ENCODE peak calls at places on chromosomes 16 and 17, in nine cellular contexts. One of them, this sample, is unnamed.

GRCh38 chr17:17401271-17401781 is 75.5 kb upstream of the MED9 start:
- DNase-seq in epithelial cell of proximal tubule: no peak
- DNase-seq in HAP-1: no peak
- DNase-seq in adipocyte: no peak
- DNase-seq in CD8-positive, alpha-beta T cell: no peak
- DNase-seq in fibroblast of pulmonary artery: no peak
- DNase-seq in AG10803: peak; percentile 33
- DNase-seq in H7: peak; percentile 89
- DNase-seq in A549: peak; percentile 31
- DNase-seq in this sample: no peak

GRCh38 chr16:22379656-22380055 is 5.2 kb upstream of the CDR2 start:
- DNase-seq in fibroblast of pulmonary artery: no peak
- DNase-seq in epithelial cell of proximal tubule: no peak
- DNase-seq in adipocyte: no peak
- DNase-seq in CD8-positive, alpha-beta T cell: no peak
- DNase-seq in HAP-1: no peak
- DNase-seq in AG10803: no peak
- DNase-seq in A549: no peak
- DNase-seq in H7: no peak
- DNase-seq in this sample: no peak

GRCh38 chr16:57972285-57972684 is 1.4 kb upstream of the CNGB1 start:
- DNase-seq in epithelial cell of proximal tubule: no peak
- DNase-seq in A549: no peak
- DNase-seq in fibroblast of pulmonary artery: no peak
- DNase-seq in CD8-positive, alpha-beta T cell: no peak
- DNase-seq in adipocyte: no peak
- DNase-seq in H7: no peak
- DNase-seq in HAP-1: no peak
- DNase-seq in AG10803: no peak
- DNase-seq in this sample: no peak

GRCh38 chr17:82055023-82055964 is 3.6 kb downstream of the GPS1 start:
- DNase-seq in fibroblast of pulmonary artery: no peak
- DNase-seq in AG10803: no peak
- DNase-seq in CD8-positive, alpha-beta T cell: no peak
- DNase-seq in epithelial cell of proximal tubule: no peak
- DNase-seq in H7: no peak
- DNase-seq in A549: no peak
- DNase-seq in adipocyte: no peak
- DNase-seq in HAP-1: no peak
- DNase-seq in this sample: no peak

GRCh38 chr16:20911361-20911760 is 10.8 kb downstream of the LYRM1 start:
- DNase-seq in adipocyte: no peak
- DNase-seq in fibroblast of pulmonary artery: peak; percentile 53
- DNase-seq in AG10803: peak; percentile 38
- DNase-seq in epithelial cell of proximal tubule: no peak
- DNase-seq in HAP-1: no peak
- DNase-seq in A549: no peak
- DNase-seq in CD8-positive, alpha-beta T cell: no peak
- DNase-seq in H7: no peak
- DNase-seq in this sample: no peak

GRCh38 chr17:35713069-35713728 is 18.2 kb upstream of the RASL10B start:
- DNase-seq in AG10803: peak; percentile 97
- DNase-seq in fibroblast of pulmonary artery: peak; percentile 91
- DNase-seq in H7: no peak
- DNase-seq in CD8-positive, alpha-beta T cell: no peak
- DNase-seq in A549: no peak
- DNase-seq in epithelial cell of proximal tubule: no peak
- DNase-seq in adipocyte: peak; percentile 80
- DNase-seq in HAP-1: no peak
- DNase-seq in this sample: no peak

GRCh38 chr17:71959129-71959528 is 161.7 kb upstream of the SOX9 start:
- DNase-seq in adipocyte: peak; percentile 23
- DNase-seq in epithelial cell of proximal tubule: no peak
- DNase-seq in H7: peak; percentile 40
- DNase-seq in CD8-positive, alpha-beta T cell: no peak
- DNase-seq in A549: peak; percentile 33
- DNase-seq in HAP-1: no peak
- DNase-seq in AG10803: peak; percentile 22
- DNase-seq in fibroblast of pulmonary artery: peak; percentile 20
- DNase-seq in this sample: no peak

GRCh38 chr17:75067856-75068255 is 19.9 kb upstream of the SLC16A5 start:
- DNase-seq in CD8-positive, alpha-beta T cell: no peak
- DNase-seq in epithelial cell of proximal tubule: no peak
- DNase-seq in AG10803: no peak
- DNase-seq in HAP-1: no peak
- DNase-seq in A549: no peak
- DNase-seq in H7: peak; percentile 28
- DNase-seq in fibroblast of pulmonary artery: no peak
- DNase-seq in adipocyte: no peak
- DNase-seq in this sample: peak; percentile 32

GRCh38 chr17:80520810-80521209 is 23.8 kb upstream of the RPTOR start:
- DNase-seq in adipocyte: no peak
- DNase-seq in epithelial cell of proximal tubule: no peak
- DNase-seq in H7: no peak
- DNase-seq in CD8-positive, alpha-beta T cell: no peak
- DNase-seq in AG10803: no peak
- DNase-seq in A549: no peak
- DNase-seq in HAP-1: no peak
- DNase-seq in fibroblast of pulmonary artery: no peak
- DNase-seq in this sample: no peak

GRCh38 chr16:12470311-12471229 is 333.1 kb downstream of the CPPED1 start:
- DNase-seq in A549: no peak
- DNase-seq in fibroblast of pulmonary artery: no peak
- DNase-seq in CD8-positive, alpha-beta T cell: no peak
- DNase-seq in epithelial cell of proximal tubule: no peak
- DNase-seq in adipocyte: peak; percentile 53
- DNase-seq in H7: no peak
- DNase-seq in HAP-1: no peak
- DNase-seq in AG10803: no peak
- DNase-seq in this sample: no peak

GRCh38 chr17:79549111-79549915 is 61.5 kb downstream of the RBFOX3 start:
- DNase-seq in AG10803: no peak
- DNase-seq in epithelial cell of proximal tubule: no peak
- DNase-seq in A549: no peak
- DNase-seq in adipocyte: no peak
- DNase-seq in H7: peak; percentile 88
- DNase-seq in fibroblast of pulmonary artery: no peak
- DNase-seq in CD8-positive, alpha-beta T cell: no peak
- DNase-seq in HAP-1: no peak
- DNase-seq in this sample: no peak

GRCh38 chr17:19707728-19708221 is 8.6 kb downstream of the SLC47A2 start:
- DNase-seq in CD8-positive, alpha-beta T cell: no peak
- DNase-seq in epithelial cell of proximal tubule: no peak
- DNase-seq in AG10803: no peak
- DNase-seq in A549: no peak
- DNase-seq in H7: peak; percentile 26
- DNase-seq in HAP-1: no peak
- DNase-seq in fibroblast of pulmonary artery: no peak
- DNase-seq in adipocyte: no peak
- DNase-seq in this sample: no peak

GRCh38 chr17:42774066-42774750 is 959 bp downstream of the VPS25 start:
- DNase-seq in epithelial cell of proximal tubule: no peak
- DNase-seq in fibroblast of pulmonary artery: peak; percentile 53
- DNase-seq in adipocyte: peak; percentile 37
- DNase-seq in HAP-1: no peak
- DNase-seq in AG10803: peak; percentile 49
- DNase-seq in H7: no peak
- DNase-seq in CD8-positive, alpha-beta T cell: no peak
- DNase-seq in A549: no peak
- DNase-seq in this sample: no peak

GRCh38 chr16:81445143-81445922 is 725 bp downstream of the CMIP start:
- DNase-seq in H7: peak; percentile 79
- DNase-seq in epithelial cell of proximal tubule: no peak
- DNase-seq in fibroblast of pulmonary artery: no peak
- DNase-seq in CD8-positive, alpha-beta T cell: peak; percentile 49
- DNase-seq in AG10803: peak; percentile 21
- DNase-seq in adipocyte: peak; percentile 67
- DNase-seq in A549: peak; percentile 61
- DNase-seq in HAP-1: peak; percentile 28
- DNase-seq in this sample: peak; percentile 45

GRCh38 chr17:49000943-49001342 is 3.8 kb downstream of the IGF2BP1 start:
- DNase-seq in adipocyte: peak; percentile 70
- DNase-seq in A549: no peak
- DNase-seq in epithelial cell of proximal tubule: no peak
- DNase-seq in H7: no peak
- DNase-seq in CD8-positive, alpha-beta T cell: no peak
- DNase-seq in HAP-1: no peak
- DNase-seq in AG10803: peak; percentile 36
- DNase-seq in fibroblast of pulmonary artery: no peak
- DNase-seq in this sample: no peak
- H3K4me3 ChIP-seq in adipocyte: peak overlapping the region; percentile 53
- H3K4me3 ChIP-seq in A549: peak overlapping the region; percentile 60
- H3K4me3 ChIP-seq in epithelial cell of proximal tubule: no peak overlapping the region
- H3K4me3 ChIP-seq in H7: peak overlapping the region; percentile 99
- H3K4me3 ChIP-seq in CD8-positive, alpha-beta T cell: no peak overlapping the region
- H3K4me3 ChIP-seq in HAP-1: peak overlapping the region; percentile 88
- H3K4me3 ChIP-seq in AG10803: no peak overlapping the region
- H3K4me3 ChIP-seq in fibroblast of pulmonary artery: peak overlapping the region; percentile 85
- H3K4me3 ChIP-seq in this sample: no peak overlapping the region

GRCh38 chr17:4633643-4634042 is 7.8 kb downstream of the ALOX15 start:
- DNase-seq in A549: no peak
- DNase-seq in fibroblast of pulmonary artery: no peak
- DNase-seq in H7: no peak
- DNase-seq in adipocyte: no peak
- DNase-seq in CD8-positive, alpha-beta T cell: no peak
- DNase-seq in AG10803: no peak
- DNase-seq in epithelial cell of proximal tubule: no peak
- DNase-seq in HAP-1: no peak
- DNase-seq in this sample: no peak

GRCh38 chr17:4631431-4631830 is 10.0 kb downstream of the ALOX15 start:
- DNase-seq in H7: no peak
- DNase-seq in HAP-1: no peak
- DNase-seq in epithelial cell of proximal tubule: no peak
- DNase-seq in adipocyte: no peak
- DNase-seq in AG10803: no peak
- DNase-seq in A549: no peak
- DNase-seq in fibroblast of pulmonary artery: no peak
- DNase-seq in CD8-positive, alpha-beta T cell: no peak
- DNase-seq in this sample: no peak

GRCh38 chr17:4634981-4635380 is 6.5 kb downstream of the ALOX15 start:
- DNase-seq in CD8-positive, alpha-beta T cell: no peak
- DNase-seq in adipocyte: no peak
- DNase-seq in HAP-1: no peak
- DNase-seq in AG10803: peak; percentile 15
- DNase-seq in fibroblast of pulmonary artery: no peak
- DNase-seq in H7: no peak
- DNase-seq in A549: no peak
- DNase-seq in epithelial cell of proximal tubule: no peak
- DNase-seq in this sample: no peak

GRCh38 chr17:4631836-4632582 is 9.5 kb downstream of the ALOX15 start:
- DNase-seq in epithelial cell of proximal tubule: no peak
- DNase-seq in CD8-positive, alpha-beta T cell: no peak
- DNase-seq in HAP-1: no peak
- DNase-seq in AG10803: no peak
- DNase-seq in H7: peak; percentile 77
- DNase-seq in fibroblast of pulmonary artery: no peak
- DNase-seq in adipocyte: no peak
- DNase-seq in A549: no peak
- DNase-seq in this sample: no peak

DNA sequence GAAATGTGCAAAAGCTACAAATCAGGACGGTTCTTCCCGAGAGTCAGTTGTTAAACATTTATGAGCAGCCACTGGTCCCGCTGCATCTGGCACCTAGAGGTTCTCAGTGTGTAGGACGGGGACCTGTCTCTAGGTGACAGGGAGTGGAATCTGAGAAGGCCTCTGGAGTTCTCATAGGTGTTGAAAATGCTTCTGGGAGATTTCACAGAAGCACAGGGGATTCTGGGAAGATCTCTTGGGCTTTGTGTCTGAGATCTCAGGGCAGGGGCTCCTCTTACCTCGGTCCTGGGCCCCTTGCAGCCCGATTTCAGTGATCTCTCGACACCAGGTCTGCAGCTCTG is 8.9 kb downstream of the ALOX15 start:
- DNase-seq in adipocyte: no peak
- DNase-seq in epithelial cell of proximal tubule: no peak
- DNase-seq in CD8-positive, alpha-beta T cell: no peak
- DNase-seq in HAP-1: no peak
- DNase-seq in AG10803: no peak
- DNase-seq in fibroblast of pulmonary artery: no peak
- DNase-seq in A549: no peak
- DNase-seq in H7: no peak
- DNase-seq in this sample: no peak
- H3K4me3 ChIP-seq in adipocyte: no peak overlapping the region
- H3K4me3 ChIP-seq in epithelial cell of proximal tubule: no peak overlapping the region
- H3K4me3 ChIP-seq in CD8-positive, alpha-beta T cell: no peak overlapping the region
- H3K4me3 ChIP-seq in HAP-1: no peak overlapping the region
- H3K4me3 ChIP-seq in AG10803: no peak overlapping the region
- H3K4me3 ChIP-seq in fibroblast of pulmonary artery: no peak overlapping the region
- H3K4me3 ChIP-seq in A549: no peak overlapping the region
- H3K4me3 ChIP-seq in H7: no peak overlapping the region
- H3K4me3 ChIP-seq in this sample: no peak overlapping the region

GRCh38 chr16:4477966-4478365 is 1.8 kb downstream of the HMOX2 start:
- DNase-seq in AG10803: peak; percentile 53
- DNase-seq in fibroblast of pulmonary artery: peak; percentile 66
- DNase-seq in epithelial cell of proximal tubule: peak; percentile 68
- DNase-seq in adipocyte: peak; percentile 71
- DNase-seq in HAP-1: peak; percentile 28
- DNase-seq in CD8-positive, alpha-beta T cell: peak; percentile 17
- DNase-seq in A549: no peak
- DNase-seq in H7: peak; percentile 71
- DNase-seq in this sample: peak; percentile 26
- H3K4me3 ChIP-seq in AG10803: no peak overlapping the region
- H3K4me3 ChIP-seq in fibroblast of pulmonary artery: no peak overlapping the region
- H3K4me3 ChIP-seq in epithelial cell of proximal tubule: peak overlapping the region; percentile 99
- H3K4me3 ChIP-seq in adipocyte: peak overlapping the region; percentile 95
- H3K4me3 ChIP-seq in HAP-1: peak overlapping the region; percentile 80
- H3K4me3 ChIP-seq in CD8-positive, alpha-beta T cell: peak overlapping the region; percentile 85
- H3K4me3 ChIP-seq in A549: no peak overlapping the region
- H3K4me3 ChIP-seq in H7: no peak overlapping the region
- H3K4me3 ChIP-seq in this sample: peak overlapping the region; percentile 0

GRCh38 chr17:59126809-59127417 is 20.2 kb upstream of the TRIM37 start:
- DNase-seq in epithelial cell of proximal tubule: no peak
- DNase-seq in CD8-positive, alpha-beta T cell: no peak
- DNase-seq in HAP-1: no peak
- DNase-seq in fibroblast of pulmonary artery: no peak
- DNase-seq in H7: no peak
- DNase-seq in AG10803: no peak
- DNase-seq in A549: no peak
- DNase-seq in adipocyte: no peak
- DNase-seq in this sample: no peak

GRCh38 chr17:59124665-59125064 is 18.0 kb upstream of the TRIM37 start:
- DNase-seq in CD8-positive, alpha-beta T cell: no peak
- DNase-seq in fibroblast of pulmonary artery: no peak
- DNase-seq in HAP-1: no peak
- DNase-seq in A549: no peak
- DNase-seq in epithelial cell of proximal tubule: no peak
- DNase-seq in adipocyte: no peak
- DNase-seq in H7: no peak
- DNase-seq in AG10803: no peak
- DNase-seq in this sample: no peak

DNA sequence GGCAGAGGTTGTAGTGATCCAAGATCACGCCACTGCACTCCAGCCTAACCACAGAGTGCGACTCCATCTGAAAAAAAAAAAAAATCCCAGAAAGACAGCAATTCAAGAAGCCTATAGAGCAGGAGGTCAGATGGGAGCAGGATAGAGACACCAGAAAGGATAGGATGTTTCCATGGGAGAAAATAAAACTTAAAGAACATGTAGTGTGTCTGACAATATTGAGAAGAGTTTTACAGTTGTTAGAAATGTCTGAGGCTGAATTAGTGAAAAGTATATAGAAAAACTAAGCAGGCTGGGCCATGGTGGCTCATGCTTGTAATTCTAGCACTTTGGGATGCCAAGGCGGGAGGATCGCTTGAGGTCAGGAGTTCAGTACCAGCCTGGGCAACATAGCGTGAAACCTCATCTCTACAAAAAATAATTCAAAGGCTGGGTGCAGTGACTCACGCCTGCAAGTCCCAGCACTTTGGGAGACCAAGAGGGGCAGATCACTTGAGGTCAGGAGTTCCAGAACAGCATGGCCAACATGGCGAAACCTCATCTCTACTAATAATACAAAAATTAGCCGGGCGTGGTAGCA is 15.3 kb upstream of the TRIM37 start:
- DNase-seq in fibroblast of pulmonary artery: no peak
- DNase-seq in HAP-1: no peak
- DNase-seq in adipocyte: no peak
- DNase-seq in H7: no peak
- DNase-seq in AG10803: no peak
- DNase-seq in CD8-positive, alpha-beta T cell: no peak
- DNase-seq in A549: no peak
- DNase-seq in epithelial cell of proximal tubule: peak; percentile 54
- DNase-seq in this sample: no peak
- H3K4me3 ChIP-seq in fibroblast of pulmonary artery: no peak overlapping the region
- H3K4me3 ChIP-seq in HAP-1: no peak overlapping the region
- H3K4me3 ChIP-seq in adipocyte: no peak overlapping the region
- H3K4me3 ChIP-seq in H7: no peak overlapping the region
- H3K4me3 ChIP-seq in AG10803: no peak overlapping the region
- H3K4me3 ChIP-seq in CD8-positive, alpha-beta T cell: no peak overlapping the region
- H3K4me3 ChIP-seq in A549: no peak overlapping the region
- H3K4me3 ChIP-seq in epithelial cell of proximal tubule: no peak overlapping the region
- H3K4me3 ChIP-seq in this sample: no peak overlapping the region